ENCODE peak calls at places on chromosomes 4 and X, in five cellular contexts. One of them, this sample, is unnamed.
A peak's percentile ranks its signal among the peaks of the same experiment; 100 is the strongest.

GRCh38 chr4:146061610-146062324 is 113.8 kb upstream of the LSM6 start:
- DNase-seq in A673: no peak
- DNase-seq in activated CD4-positive, alpha-beta T cell treated with anti-CD3 and anti-CD28 coated beads for 24 hours: no peak
- DNase-seq in NB4: no peak
- DNase-seq in breast epithelium: no peak
- DNase-seq in this sample: peak; percentile 61

GRCh38 chr4:113678651-113679050 is 82.9 kb downstream of the CAMK2D start:
- DNase-seq in breast epithelium: no peak
- DNase-seq in NB4: no peak
- DNase-seq in activated CD4-positive, alpha-beta T cell treated with anti-CD3 and anti-CD28 coated beads for 24 hours: no peak
- DNase-seq in A673: no peak
- DNase-seq in this sample: no peak

GRCh38 chrX:87167841-87168240 is 349.8 kb upstream of the KLHL4 start:
- DNase-seq in breast epithelium: no peak
- DNase-seq in activated CD4-positive, alpha-beta T cell treated with anti-CD3 and anti-CD28 coated beads for 24 hours: no peak
- DNase-seq in NB4: no peak
- DNase-seq in A673: no peak
- DNase-seq in this sample: no peak

GRCh38 chrX:109732319-109732779 is 708 bp downstream of the ACSL4 start:
- DNase-seq in breast epithelium: no peak
- DNase-seq in NB4: peak; percentile 59
- DNase-seq in activated CD4-positive, alpha-beta T cell treated with anti-CD3 and anti-CD28 coated beads for 24 hours: no peak
- DNase-seq in A673: peak; percentile 37
- DNase-seq in this sample: peak; percentile 75

GRCh38 chr4:53671757-53672156 is 80.5 kb upstream of the LNX1 start:
- DNase-seq in A673: no peak
- DNase-seq in breast epithelium: no peak
- DNase-seq in activated CD4-positive, alpha-beta T cell treated with anti-CD3 and anti-CD28 coated beads for 24 hours: no peak
- DNase-seq in NB4: no peak
- DNase-seq in this sample: no peak

GRCh38 chrX:154734101-154734781 is 16.6 kb downstream of the GAB3 start:
- DNase-seq in A673: no peak
- DNase-seq in NB4: peak; percentile 89
- DNase-seq in activated CD4-positive, alpha-beta T cell treated with anti-CD3 and anti-CD28 coated beads for 24 hours: no peak
- DNase-seq in breast epithelium: peak; percentile 40
- DNase-seq in this sample: no peak

GRCh38 chrX:25523574-25523973 is 507.8 kb upstream of the ARX start:
- DNase-seq in A673: peak; percentile 68
- DNase-seq in activated CD4-positive, alpha-beta T cell treated with anti-CD3 and anti-CD28 coated beads for 24 hours: no peak
- DNase-seq in NB4: peak; percentile 47
- DNase-seq in breast epithelium: no peak
- DNase-seq in this sample: peak; percentile 69

GRCh38 chrX:10235851-10236250 is 79.1 kb downstream of the CLCN4 start:
- DNase-seq in A673: no peak
- DNase-seq in breast epithelium: no peak
- DNase-seq in activated CD4-positive, alpha-beta T cell treated with anti-CD3 and anti-CD28 coated beads for 24 hours: no peak
- DNase-seq in NB4: peak; percentile 63
- DNase-seq in this sample: no peak

GRCh38 chr4:47525154-47525819 is 40.2 kb downstream of the ATP10D start:
- DNase-seq in A673: peak; percentile 49
- DNase-seq in breast epithelium: no peak
- DNase-seq in NB4: no peak
- DNase-seq in activated CD4-positive, alpha-beta T cell treated with anti-CD3 and anti-CD28 coated beads for 24 hours: no peak
- DNase-seq in this sample: no peak